ENCODE peak calls at places on chromosomes 7 and 10, in seven cellular contexts. One of them, this sample, is unnamed.

GRCh38 chr10:4512557-4513286 is 313.3 kb upstream of the AKR1E2 start:
- DNase-seq in anterior cingulate cortex: no peak
- DNase-seq in effector memory CD8-positive, alpha-beta T cell: no peak
- DNase-seq in activated B cell treated with CpG ODN at 0.5 μM for 24 hours: no peak
- DNase-seq in caudate nucleus: no peak
- DNase-seq in stomach: peak; percentile 37
- DNase-seq in PC-9: peak; percentile 3
- DNase-seq in this sample: no peak

GRCh38 chr7:33798671-33799325 is 106.5 kb upstream of the BMPER start:
- DNase-seq in stomach: no peak
- DNase-seq in caudate nucleus: no peak
- DNase-seq in activated B cell treated with CpG ODN at 0.5 μM for 24 hours: no peak
- DNase-seq in anterior cingulate cortex: no peak
- DNase-seq in PC-9: no peak
- DNase-seq in effector memory CD8-positive, alpha-beta T cell: no peak
- DNase-seq in this sample: no peak

GRCh38 chr10:101323495-101323894 is 30.5 kb upstream of the BTRC start:
- DNase-seq in stomach: no peak
- DNase-seq in PC-9: no peak
- DNase-seq in caudate nucleus: no peak
- DNase-seq in anterior cingulate cortex: no peak
- DNase-seq in effector memory CD8-positive, alpha-beta T cell: no peak
- DNase-seq in activated B cell treated with CpG ODN at 0.5 μM for 24 hours: no peak
- DNase-seq in this sample: peak; percentile 52

GRCh38 chr7:37046680-37047079 is 322.4 kb upstream of the AOAH start:
- DNase-seq in PC-9: no peak
- DNase-seq in activated B cell treated with CpG ODN at 0.5 μM for 24 hours: no peak
- DNase-seq in stomach: no peak
- DNase-seq in effector memory CD8-positive, alpha-beta T cell: no peak
- DNase-seq in caudate nucleus: no peak
- DNase-seq in anterior cingulate cortex: no peak
- DNase-seq in this sample: no peak

GRCh38 chr10:69278446-69278963 is at the start of gene HK1:
- DNase-seq in anterior cingulate cortex: peak; percentile 4
- DNase-seq in effector memory CD8-positive, alpha-beta T cell: no peak
- DNase-seq in activated B cell treated with CpG ODN at 0.5 μM for 24 hours: no peak
- DNase-seq in stomach: no peak
- DNase-seq in caudate nucleus: no peak
- DNase-seq in PC-9: no peak
- DNase-seq in this sample: peak; percentile 63

GRCh38 chr10:25631471-25631870 is 302.6 kb upstream of the MYO3A start:
- DNase-seq in caudate nucleus: no peak
- DNase-seq in stomach: no peak
- DNase-seq in effector memory CD8-positive, alpha-beta T cell: no peak
- DNase-seq in PC-9: no peak
- DNase-seq in anterior cingulate cortex: no peak
- DNase-seq in activated B cell treated with CpG ODN at 0.5 μM for 24 hours: no peak
- DNase-seq in this sample: no peak

GRCh38 chr7:37449621-37450020 is 957 bp upstream of the ELMO1 start:
- DNase-seq in PC-9: no peak
- DNase-seq in effector memory CD8-positive, alpha-beta T cell: no peak
- DNase-seq in stomach: no peak
- DNase-seq in activated B cell treated with CpG ODN at 0.5 μM for 24 hours: no peak
- DNase-seq in caudate nucleus: no peak
- DNase-seq in anterior cingulate cortex: no peak
- DNase-seq in this sample: peak; percentile 48

GRCh38 chr10:78777466-78778256 is 291.1 kb upstream of the ZMIZ1 start:
- DNase-seq in PC-9: no peak
- DNase-seq in stomach: no peak
- DNase-seq in activated B cell treated with CpG ODN at 0.5 μM for 24 hours: no peak
- DNase-seq in effector memory CD8-positive, alpha-beta T cell: no peak
- DNase-seq in anterior cingulate cortex: peak; percentile 89
- DNase-seq in caudate nucleus: peak; percentile 85
- DNase-seq in this sample: peak; percentile 55

GRCh38 chr7:11060883-11061282 is 87.2 kb downstream of the PHF14 start:
- DNase-seq in activated B cell treated with CpG ODN at 0.5 μM for 24 hours: no peak
- DNase-seq in anterior cingulate cortex: no peak
- DNase-seq in stomach: no peak
- DNase-seq in effector memory CD8-positive, alpha-beta T cell: no peak
- DNase-seq in caudate nucleus: no peak
- DNase-seq in PC-9: no peak
- DNase-seq in this sample: no peak

GRCh38 chr10:29502351-29502750 is 132.4 kb downstream of the SVIL start:
- DNase-seq in caudate nucleus: no peak
- DNase-seq in anterior cingulate cortex: no peak
- DNase-seq in effector memory CD8-positive, alpha-beta T cell: no peak
- DNase-seq in PC-9: no peak
- DNase-seq in activated B cell treated with CpG ODN at 0.5 μM for 24 hours: no peak
- DNase-seq in stomach: no peak
- DNase-seq in this sample: no peak

GRCh38 chr7:88314092-88314491 is 7.4 kb upstream of the STEAP4 start:
- DNase-seq in stomach: no peak
- DNase-seq in activated B cell treated with CpG ODN at 0.5 μM for 24 hours: no peak
- DNase-seq in caudate nucleus: no peak
- DNase-seq in effector memory CD8-positive, alpha-beta T cell: no peak
- DNase-seq in PC-9: no peak
- DNase-seq in anterior cingulate cortex: no peak
- DNase-seq in this sample: no peak

GRCh38 chr7:101140746-101141382 is 13.4 kb upstream of the AP1S1 start:
- DNase-seq in stomach: no peak
- DNase-seq in PC-9: peak; percentile 29
- DNase-seq in activated B cell treated with CpG ODN at 0.5 μM for 24 hours: no peak
- DNase-seq in caudate nucleus: no peak
- DNase-seq in effector memory CD8-positive, alpha-beta T cell: no peak
- DNase-seq in anterior cingulate cortex: no peak
- DNase-seq in this sample: no peak

GRCh38 chr10:47183726-47184084 is 116.3 kb upstream of the GDF10 start:
- DNase-seq in anterior cingulate cortex: no peak
- DNase-seq in stomach: no peak
- DNase-seq in activated B cell treated with CpG ODN at 0.5 μM for 24 hours: no peak
- DNase-seq in PC-9: no peak
- DNase-seq in effector memory CD8-positive, alpha-beta T cell: no peak
- DNase-seq in caudate nucleus: no peak
- DNase-seq in this sample: peak; percentile 21

GRCh38 chr7:50684702-50685074 is 98.0 kb downstream of the GRB10 start:
- DNase-seq in effector memory CD8-positive, alpha-beta T cell: no peak
- DNase-seq in activated B cell treated with CpG ODN at 0.5 μM for 24 hours: no peak
- DNase-seq in caudate nucleus: no peak
- DNase-seq in anterior cingulate cortex: no peak
- DNase-seq in PC-9: no peak
- DNase-seq in stomach: no peak
- DNase-seq in this sample: no peak

GRCh38 chr10:81995254-81995653 is 120.3 kb downstream of the NRG3 start:
- DNase-seq in stomach: no peak
- DNase-seq in activated B cell treated with CpG ODN at 0.5 μM for 24 hours: no peak
- DNase-seq in anterior cingulate cortex: no peak
- DNase-seq in effector memory CD8-positive, alpha-beta T cell: no peak
- DNase-seq in PC-9: no peak
- DNase-seq in caudate nucleus: no peak
- DNase-seq in this sample: no peak

GRCh38 chr7:78490526-78490925 is 692.0 kb downstream of the PHTF2 start:
- DNase-seq in stomach: no peak
- DNase-seq in caudate nucleus: no peak
- DNase-seq in anterior cingulate cortex: no peak
- DNase-seq in effector memory CD8-positive, alpha-beta T cell: no peak
- DNase-seq in PC-9: no peak
- DNase-seq in activated B cell treated with CpG ODN at 0.5 μM for 24 hours: no peak
- DNase-seq in this sample: no peak

GRCh38 chr7:157488966-157489365 is 152.2 kb downstream of the DNAJB6 start:
- DNase-seq in caudate nucleus: no peak
- DNase-seq in stomach: peak; percentile 11
- DNase-seq in effector memory CD8-positive, alpha-beta T cell: no peak
- DNase-seq in activated B cell treated with CpG ODN at 0.5 μM for 24 hours: no peak
- DNase-seq in anterior cingulate cortex: no peak
- DNase-seq in PC-9: no peak
- DNase-seq in this sample: peak; percentile 26

GRCh38 chr7:66847879-66848810 is 72.9 kb upstream of the TMEM248 start:
- DNase-seq in caudate nucleus: no peak
- DNase-seq in effector memory CD8-positive, alpha-beta T cell: no peak
- DNase-seq in activated B cell treated with CpG ODN at 0.5 μM for 24 hours: no peak
- DNase-seq in PC-9: peak; percentile 21
- DNase-seq in stomach: no peak
- DNase-seq in anterior cingulate cortex: no peak
- DNase-seq in this sample: peak; percentile 73

GRCh38 chr10:43093423-43094090 is 16.7 kb downstream of the RET start:
- DNase-seq in anterior cingulate cortex: no peak
- DNase-seq in PC-9: no peak
- DNase-seq in caudate nucleus: no peak
- DNase-seq in stomach: no peak
- DNase-seq in activated B cell treated with CpG ODN at 0.5 μM for 24 hours: no peak
- DNase-seq in effector memory CD8-positive, alpha-beta T cell: no peak
- DNase-seq in this sample: peak; percentile 83